ENCODE peak calls at places on chromosomes 2 and 18, in nine cellular contexts. X is activated effector memory CD4-positive, alpha-beta T cell treated with anti-CD3 and anti-CD28 coated beads, Interleukin-2, amount 50 U/mL, for 16 hours; O is lung; B is HuH-7.5; F is lower lobe of right lung; W is H54; I is GM12891; S is activated T-helper 1 cell treated with Interleukin-2 at 50 U/mL for 16 hours; J is AG09319. U is an unnamed sample.

GRCh38 chr2:3266727-3267548 is 110.7 kb downstream of the EIPR1 start:
- DNase-seq in S (no peak), I (no peak), O (no peak), F (no peak), B (no peak), J (no peak), W (no peak), X (no peak), U (no peak)

GRCh38 chr2:42886921-42887320 is 94.5 kb upstream of the HAAO start:
- DNase-seq in S (no peak), F (no peak), J (no peak), I (no peak), W (no peak), O (no peak), X (no peak), B (no peak), U (no peak)

GRCh38 chr2:122706757-122707223 is 951.3 kb downstream of the TSN start:
- DNase-seq in O (no peak), X (no peak), B (no peak), J (no peak), I (no peak), W (no peak), F (no peak), S (no peak), U (no peak)

GRCh38 chr2:53635681-53636080 is 131.9 kb upstream of the CHAC2 start:
- DNase-seq in S (no peak), F (no peak), J (no peak), B (no peak), O (no peak), I (no peak), W (no peak), X (no peak), U (no peak)

GRCh38 chr2:148681443-148681842 is 36.9 kb downstream of the EPC2 start:
- DNase-seq in W (no peak), F (no peak), J (no peak), X (no peak), S (no peak), O (no peak), B (no peak), I (no peak), U (no peak)

GRCh38 chr2:32832821-32833220 is 113.9 kb upstream of the LTBP1 start:
- DNase-seq in S (no peak), F (no peak), X (no peak), J (no peak), W (no peak), O (no peak), B (no peak), I (no peak), U (no peak)

GRCh38 chr2:233429175-233429897 is 75.0 kb downstream of the DGKD start:
- DNase-seq in B (no peak), J (no peak), W (no peak), S (no peak), F (no peak), O (no peak), I (no peak), X (peak), U (no peak)

GRCh38 chr2:131043199-131044077 is 49.8 kb downstream of the FAM168B start:
- DNase-seq in W (no peak), X (no peak), J (no peak), B (no peak), S (no peak), F (peak), I (no peak), O (no peak), U (no peak)

GRCh38 chr18:58394046-58394445 is 234.8 kb downstream of the ALPK2 start:
- DNase-seq in O (no peak), S (no peak), I (no peak), W (peak), J (no peak), F (no peak), X (no peak), B (no peak), U (no peak)

GRCh38 chr2:51108794-51109193 is 76.9 kb upstream of the NRXN1 start:
- DNase-seq in F (no peak), J (no peak), X (no peak), S (no peak), I (no peak), O (no peak), W (no peak), B (no peak), U (no peak)

GRCh38 chr2:70258532-70258875 is 567 bp downstream of the PCYOX1 start:
- DNase-seq in J (no peak), B (peak), F (no peak), X (peak), I (no peak), S (no peak), W (no peak), O (peak), U (peak)

GRCh38 chr2:86176583-86176982 is 18.7 kb downstream of the IMMT start:
- DNase-seq in J (no peak), W (no peak), S (no peak), B (no peak), X (no peak), F (no peak), O (no peak), I (no peak), U (no peak)

GRCh38 chr2:234437642-234438321 is 59.1 kb downstream of the ARL4C start:
- DNase-seq in W (no peak), I (no peak), S (no peak), X (no peak), J (no peak), O (no peak), F (no peak), B (no peak), U (no peak)

GRCh38 chr2:132387126-132387525 is 29.5 kb upstream of the GPR39 start:
- DNase-seq in F (no peak), W (no peak), S (no peak), O (no peak), J (no peak), B (no peak), X (no peak), I (no peak), U (no peak)

GRCh38 chr2:27370816-27371620 is 602 bp downstream of the SNX17 start:
- DNase-seq in O (peak), J (no peak), F (no peak), S (no peak), X (peak), W (no peak), B (no peak), I (peak), U (no peak)

GRCh38 chr2:241522477-241522876 is 14.1 kb upstream of the STK25 start:
- DNase-seq in S (no peak), W (no peak), J (no peak), F (no peak), I (no peak), B (no peak), X (no peak), O (no peak), U (no peak)

GRCh38 chr2:224938670-224939309 is 103.5 kb downstream of the DOCK10 start:
- DNase-seq in B (no peak), I (no peak), O (no peak), J (no peak), W (no peak), X (no peak), F (no peak), S (no peak), U (no peak)

GRCh38 chr2:201406077-201406662 is 45.1 kb downstream of the TRAK2 start:
- DNase-seq in F (no peak), S (no peak), J (peak), B (peak), O (no peak), X (no peak), W (no peak), I (no peak), U (no peak)

GRCh38 chr2:71299507-71299906 is 32.1 kb upstream of the ZNF638 start:
- DNase-seq in F (no peak), S (no peak), O (no peak), W (no peak), J (no peak), I (peak), B (no peak), X (no peak), U (peak)

GRCh38 chr18:8701546-8702118 is 3.7 kb upstream of the MTCL1 start:
- DNase-seq in S (no peak), B (peak), F (no peak), W (peak), I (no peak), X (no peak), O (no peak), J (peak), U (no peak)

U was measured in HEK293T.